ENCODE peak calls at places on chromosome 21, in six cellular contexts. S is body of pancreas; I is endodermal cell; V is adrenal gland; Q is retinal pigment epithelial cell; X is CD4-positive, alpha-beta memory T cell. W is an unnamed sample.

GRCh38 chr21:44998621-44999427 is 59.0 kb downstream of the SLX9 start:
- DNase-seq in I (no peak), X (no peak), V (no peak), Q (no peak), S (no peak), W (no peak)

GRCh38 chr21:19507682-19508260 is 1104.2 kb upstream of the TMPRSS15 start:
- DNase-seq in I (peak), X (no peak), S (no peak), V (no peak), Q (no peak), W (peak)

GRCh38 chr21:28247454-28248020 is 745.1 kb downstream of the LTN1 start:
- DNase-seq in I (no peak), V (no peak), Q (no peak), X (no peak), S (no peak), W (no peak)

GRCh38 chr21:28215214-28215954 is 777.3 kb downstream of the LTN1 start:
- DNase-seq in Q (no peak), X (no peak), S (no peak), V (no peak), I (no peak), W (no peak)

GRCh38 chr21:44778499-44778911 is 23.1 kb downstream of the UBE2G2 start:
- DNase-seq in V (peak), Q (no peak), I (no peak), X (no peak), S (no peak), W (no peak)

GRCh38 chr21:23009360-23009759 is 2011.2 kb downstream of the NCAM2 start:
- DNase-seq in I (no peak), V (no peak), X (no peak), S (no peak), Q (no peak), W (no peak)

GRCh38 chr21:44297525-44298290 is 2.1 kb upstream of the PFKL start:
- DNase-seq in Q (no peak), I (peak), X (peak), V (peak), S (peak), W (peak)

GRCh38 chr21:44425895-44426662 is 29.2 kb upstream of the LRRC3 start:
- DNase-seq in Q (no peak), X (no peak), V (no peak), S (no peak), I (peak), W (peak)

GRCh38 chr21:44800971-44801467 is 601 bp downstream of the UBE2G2 start:
- DNase-seq in S (no peak), V (peak), X (peak), Q (no peak), I (peak), W (peak)

GRCh38 chr21:14862794-14863720 is 201.7 kb downstream of the NRIP1 start:
- DNase-seq in I (no peak), V (peak), X (no peak), Q (no peak), S (no peak), W (no peak)

GRCh38 chr21:26739189-26739588 is 106.0 kb downstream of the ADAMTS1 start:
- DNase-seq in Q (peak), X (no peak), I (no peak), V (no peak), S (no peak), W (no peak)

GRCh38 chr21:32467291-32467690 is 54.8 kb downstream of the EVA1C start:
- DNase-seq in Q (no peak), S (no peak), V (no peak), X (no peak), I (peak), W (no peak)

GRCh38 chr21:32459972-32460371 is 47.5 kb downstream of the EVA1C start:
- DNase-seq in X (no peak), Q (no peak), I (no peak), S (no peak), V (no peak), W (no peak)

GRCh38 chr21:32461503-32461902 is 49.0 kb downstream of the EVA1C start:
- DNase-seq in Q (no peak), X (no peak), I (no peak), S (no peak), V (no peak), W (no peak)

GRCh38 chr21:32463367-32463766 is 50.9 kb downstream of the EVA1C start:
- DNase-seq in I (no peak), X (no peak), V (peak), Q (peak), S (no peak), W (no peak)

GRCh38 chr21:32463889-32464300 is 51.4 kb downstream of the EVA1C start:
- DNase-seq in Q (peak), X (no peak), S (no peak), V (peak), I (no peak), W (no peak)
- H3K4me3 ChIP-seq in Q (no peak), X (no peak), S (no peak), V (no peak), I (no peak), W (no peak)

DNA sequence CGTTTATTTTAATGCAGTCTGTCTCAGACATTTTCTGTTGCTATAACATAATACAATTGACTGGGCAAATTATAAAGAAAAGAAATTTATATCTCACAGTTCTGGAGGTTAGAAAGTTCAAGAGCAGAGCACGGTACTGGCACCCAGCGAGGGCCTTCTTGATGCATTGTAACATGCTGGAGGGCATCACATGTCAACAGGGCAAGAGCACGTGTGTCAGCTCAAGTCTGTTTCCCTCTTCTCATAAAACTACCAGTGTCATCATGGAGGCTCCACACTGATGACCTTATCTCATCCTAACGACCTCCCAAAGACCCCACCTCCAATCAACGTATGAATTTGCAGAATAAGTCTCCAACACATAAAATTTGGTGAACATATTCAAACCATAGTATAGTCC is 90.6 kb upstream of the GRIK1 start:
- DNase-seq in X (no peak), Q (no peak), S (no peak), I (no peak), V (no peak), W (no peak)
- H3K4me3 ChIP-seq in X (no peak), Q (no peak), S (no peak), I (no peak), V (no peak), W (no peak)

GRCh38 chr21:35226302-35226701 is 177.2 kb upstream of the RUNX1 start:
- DNase-seq in V (no peak), Q (no peak), I (peak), S (no peak), X (no peak), W (no peak)

GRCh38 chr21:35226960-35227741 is 178.0 kb upstream of the RUNX1 start:
- DNase-seq in S (no peak), Q (no peak), I (no peak), X (peak), V (no peak), W (no peak)

GRCh38 chr21:35227774-35228173 is 178.7 kb upstream of the RUNX1 start:
- DNase-seq in S (no peak), Q (no peak), X (no peak), V (no peak), I (no peak), W (no peak)

GRCh38 chr21:35223480-35224156 is 174.5 kb upstream of the RUNX1 start:
- DNase-seq in X (no peak), S (no peak), V (no peak), I (no peak), Q (peak), W (no peak)

DNA sequence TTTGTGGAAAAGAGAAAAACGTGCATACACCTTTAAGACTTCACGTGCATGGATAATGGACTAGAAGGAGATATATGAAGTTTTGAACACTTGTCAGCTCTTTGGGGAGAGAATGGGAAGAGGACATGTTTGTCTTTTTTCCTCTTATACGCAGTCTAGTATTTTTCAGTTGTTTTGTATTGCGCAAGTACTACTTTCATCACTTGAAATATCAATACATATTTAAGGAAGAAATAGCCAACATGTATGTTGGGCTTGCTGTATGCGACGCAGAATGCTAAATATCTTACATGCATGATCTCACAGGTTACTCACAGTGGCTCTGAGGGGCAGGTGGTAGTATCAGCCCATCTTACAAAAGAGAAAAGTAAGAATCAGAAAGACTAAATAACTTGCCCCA is 176.5 kb upstream of the RUNX1 start:
- DNase-seq in S (no peak), V (no peak), I (no peak), Q (no peak), X (no peak), W (no peak)
- H3K4me3 ChIP-seq in S (no peak), V (no peak), I (no peak), Q (no peak), X (no peak), W (no peak)

GRCh38 chr21:41373253-41373652 is 11.4 kb downstream of the MX2 start:
- DNase-seq in Q (no peak), X (no peak), S (no peak), I (peak), V (no peak), W (no peak)

GRCh38 chr21:41369915-41370839 is 8.3 kb downstream of the MX2 start:
- DNase-seq in X (peak), S (no peak), Q (no peak), I (no peak), V (peak), W (no peak)

GRCh38 chr21:41369105-41369914 is 7.5 kb downstream of the MX2 start:
- DNase-seq in I (peak), V (peak), S (no peak), X (peak), Q (no peak), W (peak)

GRCh38 chr21:41371698-41372030 is 9.8 kb downstream of the MX2 start:
- DNase-seq in I (no peak), Q (no peak), S (no peak), V (no peak), X (no peak), W (no peak)

GRCh38 chr21:41370840-41371697 is 9.2 kb downstream of the MX2 start:
- DNase-seq in S (no peak), I (peak), V (no peak), X (no peak), Q (peak), W (no peak)
- H3K4me3 ChIP-seq in S (no peak), I (no peak), V (no peak), X (peak), Q (no peak), W (no peak)

GRCh38 chr21:46599251-46599572 is 5.7 kb downstream of the S100B start:
- DNase-seq in S (peak), V (peak), Q (peak), I (no peak), X (no peak), W (no peak)

GRCh38 chr21:46597896-46598343 is 7.0 kb downstream of the S100B start:
- DNase-seq in X (no peak), I (peak), Q (no peak), V (no peak), S (no peak), W (peak)

GRCh38 chr21:46597031-46597430 is 7.9 kb downstream of the S100B start:
- DNase-seq in V (no peak), X (no peak), I (peak), Q (no peak), S (no peak), W (no peak)

GRCh38 chr21:46600305-46600704 is 4.6 kb downstream of the S100B start:
- DNase-seq in S (no peak), V (no peak), Q (no peak), I (no peak), X (no peak), W (no peak)

GRCh38 chr21:46598563-46599250 is 6.2 kb downstream of the S100B start:
- DNase-seq in I (no peak), S (no peak), X (no peak), V (no peak), Q (no peak), W (no peak)
- H3K4me3 ChIP-seq in I (no peak), S (no peak), X (no peak), V (no peak), Q (no peak), W (no peak)

GRCh38 chr21:41898998-41899397 is 19.9 kb upstream of the PRDM15 start:
- DNase-seq in X (no peak), V (no peak), Q (no peak), I (no peak), S (no peak), W (no peak)

GRCh38 chr21:41899431-41900202 is 20.5 kb upstream of the PRDM15 start:
- DNase-seq in S (no peak), V (peak), X (peak), Q (no peak), I (no peak), W (no peak)

GRCh38 chr21:41901782-41902181 is 22.6 kb upstream of the PRDM15 start:
- DNase-seq in Q (no peak), V (no peak), X (no peak), S (no peak), I (no peak), W (no peak)

GRCh38 chr21:41901099-41901498 is 22.0 kb upstream of the PRDM15 start:
- DNase-seq in X (no peak), S (peak), Q (no peak), I (no peak), V (peak), W (no peak)

GRCh38 chr21:41900401-41900800 is 21.3 kb upstream of the PRDM15 start:
- DNase-seq in I (no peak), S (peak), V (peak), Q (no peak), X (no peak), W (no peak)
- H3K4me3 ChIP-seq in I (no peak), S (no peak), V (no peak), Q (no peak), X (no peak), W (no peak)